ENCODE peak calls at places on chromosome 13, in ten cellular contexts. C, O, Q, F, U, T, P, V, B and W are unnamed samples.

GRCh38 chr13:39565036-39565949 is 37.7 kb downstream of the LHFPL6 start:
- DNase-seq in T (no peak), B (peak; percentile 82), O (no peak), P (no peak), V (peak; percentile 77), U (peak; percentile 95), F (no peak), Q (peak; percentile 48), C (no peak), W (peak; percentile 69)

GRCh38 chr13:24339937-24340607 is 30.7 kb downstream of the C1QTNF9 start:
- DNase-seq in T (no peak), B (no peak), V (no peak), C (no peak), P (no peak), U (no peak), O (no peak), Q (no peak), F (no peak), W (no peak)

GRCh38 chr13:44206429-44206828 is 167.2 kb upstream of the SERP2 start:
- DNase-seq in Q (no peak), V (no peak), P (no peak), B (no peak), F (no peak), O (no peak), C (no peak), T (no peak), U (no peak), W (no peak)

GRCh38 chr13:73385848-73386247 is 327.0 kb downstream of the KLF5 start:
- DNase-seq in F (no peak), P (no peak), U (no peak), T (no peak), O (no peak), V (no peak), C (no peak), B (no peak), Q (no peak), W (no peak)

GRCh38 chr13:110001622-110002275 is 215.4 kb upstream of the IRS2 start:
- DNase-seq in P (no peak), B (peak; percentile 74), C (no peak), U (no peak), F (no peak), Q (no peak), V (no peak), T (no peak), O (no peak), W (peak; percentile 36)

GRCh38 chr13:40664100-40665060 is 2.1 kb downstream of the FOXO1 start:
- DNase-seq in B (peak; percentile 49), V (no peak), C (peak; percentile 90), T (peak; percentile 72), O (peak; percentile 66), P (peak; percentile 23), F (no peak), Q (no peak), U (no peak), W (peak; percentile 84)

GRCh38 chr13:112060899-112061366 is 6.0 kb upstream of the SOX1 start:
- DNase-seq in Q (no peak), O (no peak), P (no peak), U (no peak), F (no peak), T (no peak), C (no peak), V (no peak), B (no peak), W (no peak)

GRCh38 chr13:21757721-21758120 is 86.8 kb downstream of the FGF9 start:
- DNase-seq in F (no peak), U (no peak), O (no peak), P (no peak), C (no peak), B (no peak), Q (no peak), V (no peak), T (no peak), W (no peak)

GRCh38 chr13:24627090-24627714 is 53.0 kb upstream of the ATP12A start:
- DNase-seq in V (no peak), O (no peak), C (no peak), F (no peak), U (no peak), B (peak; percentile 54), Q (no peak), P (no peak), T (no peak), W (peak; percentile 16)

GRCh38 chr13:103883152-103883551 is 816.9 kb upstream of the SLC10A2 start:
- DNase-seq in F (peak; percentile 59), B (peak; percentile 97), O (peak; percentile 75), T (peak; percentile 91), U (peak; percentile 61), V (peak; percentile 86), P (peak; percentile 50), Q (peak; percentile 22), C (peak; percentile 82), W (peak; percentile 90)

GRCh38 chr13:100875392-100876043 is 200.9 kb upstream of the TMTC4 start:
- DNase-seq in C (no peak), F (peak; percentile 20), B (peak; percentile 83), O (no peak), U (peak; percentile 69), P (no peak), T (no peak), Q (no peak), V (peak; percentile 85), W (peak; percentile 76)

GRCh38 chr13:60590775-60591174 is 193.8 kb downstream of the TDRD3 start:
- DNase-seq in T (no peak), P (no peak), Q (no peak), B (no peak), C (no peak), V (no peak), O (no peak), F (no peak), U (no peak), W (no peak)

GRCh38 chr13:20594276-20594675 is 27.3 kb downstream of the IFT88 start:
- DNase-seq in T (no peak), F (no peak), Q (no peak), C (no peak), P (no peak), U (no peak), V (no peak), B (no peak), O (no peak), W (no peak)

GRCh38 chr13:70518081-70518480 is 409.8 kb upstream of the KLHL1 start:
- DNase-seq in V (no peak), B (no peak), Q (no peak), T (no peak), U (no peak), O (no peak), C (no peak), F (no peak), P (no peak), W (no peak)

GRCh38 chr13:110455941-110456340 is 105.6 kb downstream of the RAB20 start:
- DNase-seq in C (peak; percentile 86), Q (no peak), B (peak; percentile 78), U (no peak), T (peak; percentile 82), P (peak; percentile 30), F (no peak), V (peak; percentile 34), O (peak; percentile 79), W (peak; percentile 86)

GRCh38 chr13:109180905-109181425 is 551.6 kb downstream of the MYO16 start:
- DNase-seq in Q (no peak), P (no peak), B (no peak), F (peak; percentile 30), T (no peak), U (peak; percentile 90), V (peak; percentile 80), O (no peak), C (no peak), W (no peak)

GRCh38 chr13:64551755-64552154 is 2678.4 kb downstream of the PCDH9 start:
- DNase-seq in C (no peak), B (peak; percentile 71), O (no peak), P (no peak), T (no peak), U (peak; percentile 58), Q (no peak), F (peak; percentile 13), V (peak; percentile 18), W (no peak)

GRCh38 chr13:30819136-30819875 is 84.0 kb downstream of the ALOX5AP start:
- DNase-seq in T (no peak), Q (no peak), U (no peak), C (no peak), O (no peak), F (no peak), V (peak; percentile 50), B (no peak), P (no peak), W (no peak)

GRCh38 chr13:59801107-59801880 is 362.4 kb downstream of the DIAPH3 start:
- DNase-seq in B (no peak), O (no peak), Q (no peak), V (no peak), P (no peak), T (no peak), C (no peak), U (no peak), F (no peak), W (no peak)

GRCh38 chr13:75173457-75174356 is 308.3 kb downstream of the TBC1D4 start:
- DNase-seq in C (no peak), B (no peak), T (no peak), F (no peak), U (no peak), V (no peak), O (no peak), P (no peak), Q (no peak), W (no peak)

GRCh38 chr13:32903720-32904119 is 112.5 kb upstream of the KL start:
- DNase-seq in V (no peak), F (no peak), U (no peak), C (no peak), T (no peak), Q (no peak), P (no peak), B (peak; percentile 6), O (no peak), W (no peak)

GRCh38 chr13:106899444-106899843 is 331.5 kb upstream of the ARGLU1 start:
- DNase-seq in Q (no peak), C (no peak), O (no peak), B (peak; percentile 36), T (no peak), F (no peak), P (no peak), U (no peak), V (no peak), W (no peak)

GRCh38 chr13:48156466-48156865 is 61.6 kb upstream of the MED4 start:
- DNase-seq in C (no peak), Q (no peak), F (no peak), B (no peak), P (no peak), T (no peak), O (no peak), U (no peak), V (no peak), W (no peak)